ENCODE peak calls at places on chromosomes 13 and 19, in seven cellular contexts. One of them, this sample, is unnamed.

GRCh38 chr13:98570929-98571372 is 6.0 kb downstream of the STK24 start:
- DNase-seq in nephron progenitor cell: no peak
- DNase-seq in EL: no peak
- DNase-seq in adipocyte: no peak
- DNase-seq in activated CD4-positive, alpha-beta T cell treated with anti-CD3 and anti-CD28 coated beads, Interleukin-2, amount 50 U/mL, for 4 hours: no peak
- DNase-seq in H9: no peak
- DNase-seq in smooth muscle cell of the brain vasculature: no peak
- DNase-seq in this sample: no peak

GRCh38 chr13:47437411-47437810 is 540.6 kb upstream of the HTR2A start:
- DNase-seq in H9: no peak
- DNase-seq in nephron progenitor cell: no peak
- DNase-seq in adipocyte: peak
- DNase-seq in EL: peak
- DNase-seq in activated CD4-positive, alpha-beta T cell treated with anti-CD3 and anti-CD28 coated beads, Interleukin-2, amount 50 U/mL, for 4 hours: no peak
- DNase-seq in smooth muscle cell of the brain vasculature: no peak
- DNase-seq in this sample: peak

GRCh38 chr19:3187662-3188511 is 2.2 kb downstream of the NCLN start:
- DNase-seq in activated CD4-positive, alpha-beta T cell treated with anti-CD3 and anti-CD28 coated beads, Interleukin-2, amount 50 U/mL, for 4 hours: no peak
- DNase-seq in adipocyte: no peak
- DNase-seq in H9: no peak
- DNase-seq in EL: no peak
- DNase-seq in smooth muscle cell of the brain vasculature: no peak
- DNase-seq in nephron progenitor cell: no peak
- DNase-seq in this sample: no peak

GRCh38 chr13:110560606-110561334 is 752 bp downstream of the RAB20 start:
- DNase-seq in EL: peak
- DNase-seq in adipocyte: peak
- DNase-seq in H9: peak
- DNase-seq in activated CD4-positive, alpha-beta T cell treated with anti-CD3 and anti-CD28 coated beads, Interleukin-2, amount 50 U/mL, for 4 hours: peak
- DNase-seq in smooth muscle cell of the brain vasculature: no peak
- DNase-seq in nephron progenitor cell: no peak
- DNase-seq in this sample: peak

GRCh38 chr13:29993716-29994488 is 143.5 kb upstream of the UBL3 start:
- DNase-seq in EL: peak
- DNase-seq in adipocyte: peak
- DNase-seq in nephron progenitor cell: no peak
- DNase-seq in activated CD4-positive, alpha-beta T cell treated with anti-CD3 and anti-CD28 coated beads, Interleukin-2, amount 50 U/mL, for 4 hours: no peak
- DNase-seq in H9: no peak
- DNase-seq in smooth muscle cell of the brain vasculature: peak
- DNase-seq in this sample: peak

GRCh38 chr19:3536429-3537100 is 2.4 kb upstream of the TEKTIP1 start:
- DNase-seq in smooth muscle cell of the brain vasculature: no peak
- DNase-seq in activated CD4-positive, alpha-beta T cell treated with anti-CD3 and anti-CD28 coated beads, Interleukin-2, amount 50 U/mL, for 4 hours: no peak
- DNase-seq in EL: no peak
- DNase-seq in adipocyte: no peak
- DNase-seq in nephron progenitor cell: no peak
- DNase-seq in H9: no peak
- DNase-seq in this sample: no peak

GRCh38 chr13:113786262-113786841 is 27.3 kb downstream of the TMEM255B start:
- DNase-seq in H9: no peak
- DNase-seq in EL: peak
- DNase-seq in nephron progenitor cell: no peak
- DNase-seq in smooth muscle cell of the brain vasculature: no peak
- DNase-seq in activated CD4-positive, alpha-beta T cell treated with anti-CD3 and anti-CD28 coated beads, Interleukin-2, amount 50 U/mL, for 4 hours: no peak
- DNase-seq in adipocyte: no peak
- DNase-seq in this sample: no peak

GRCh38 chr19:1857648-1858326 is 5.6 kb downstream of the KLF16 start:
- DNase-seq in smooth muscle cell of the brain vasculature: no peak
- DNase-seq in H9: no peak
- DNase-seq in adipocyte: no peak
- DNase-seq in EL: no peak
- DNase-seq in nephron progenitor cell: no peak
- DNase-seq in activated CD4-positive, alpha-beta T cell treated with anti-CD3 and anti-CD28 coated beads, Interleukin-2, amount 50 U/mL, for 4 hours: no peak
- DNase-seq in this sample: no peak

GRCh38 chr19:58460039-58460438 is 6.8 kb upstream of the ZNF324 start:
- DNase-seq in EL: no peak
- DNase-seq in adipocyte: no peak
- DNase-seq in smooth muscle cell of the brain vasculature: no peak
- DNase-seq in H9: no peak
- DNase-seq in nephron progenitor cell: no peak
- DNase-seq in activated CD4-positive, alpha-beta T cell treated with anti-CD3 and anti-CD28 coated beads, Interleukin-2, amount 50 U/mL, for 4 hours: no peak
- DNase-seq in this sample: no peak

This sample was measured in GM03348.